ENCODE peak calls at places on chromosomes 11 and 22, in ten cellular contexts. H is lower leg skin, K is MM.1S, S is cardiac fibroblast, C is left ventricle myocardium inferior, J is AG10803, B is ovary, R is psoas muscle, L is fibroblast of lung, E is GM20000. N is an unnamed sample.

GRCh38 chr11:69205125-69205928 is 49.6 kb downstream of the SMIM38 start:
- DNase-seq in C (no peak), L (no peak), H (no peak), R (no peak), S (no peak), E (no peak), B (no peak), K (no peak), J (no peak), N (no peak)

GRCh38 chr11:93542753-93543246 is 391 bp downstream of the SMCO4 start:
- DNase-seq in R (peak; percentile 60), S (no peak), H (no peak), K (peak; percentile 42), C (peak; percentile 34), J (no peak), E (no peak), B (peak; percentile 51), L (no peak), N (no peak)

GRCh38 chr11:88384004-88384677 is 46.6 kb upstream of the CTSC start:
- DNase-seq in J (no peak), B (no peak), K (no peak), E (no peak), S (peak; percentile 34), C (no peak), L (no peak), R (no peak), H (no peak), N (no peak)

GRCh38 chr11:293293-293851 is 4.4 kb downstream of the PGGHG start:
- DNase-seq in B (no peak), L (no peak), H (no peak), J (no peak), E (no peak), K (no peak), S (no peak), C (peak; percentile 12), R (peak; percentile 30), N (no peak)

GRCh38 chr11:44651535-44652130 is 75.1 kb upstream of the TSPAN18 start:
- DNase-seq in E (no peak), R (no peak), S (no peak), C (no peak), H (no peak), K (no peak), B (no peak), J (no peak), L (no peak), N (no peak)

GRCh38 chr11:597166-597725 is 18.5 kb downstream of the IRF7 start:
- DNase-seq in K (no peak), E (no peak), B (no peak), S (no peak), R (no peak), C (no peak), L (no peak), J (no peak), H (no peak), N (no peak)

GRCh38 chr11:67691149-67691548 is 16.7 kb upstream of the ALDH3B2 start:
- DNase-seq in B (no peak), L (peak; percentile 2), H (no peak), R (no peak), K (no peak), S (peak; percentile 5), J (no peak), C (no peak), E (no peak), N (no peak)

GRCh38 chr11:125772834-125773505 is 5.7 kb downstream of the PATE2 start:
- DNase-seq in S (peak; percentile 89), C (no peak), L (peak; percentile 13), J (peak; percentile 87), H (no peak), B (no peak), E (no peak), K (no peak), R (no peak), N (peak; percentile 67)

GRCh38 chr22:44671742-44672141 is 30.3 kb upstream of the PRR5 start:
- DNase-seq in L (peak; percentile 49), E (no peak), R (peak; percentile 21), C (no peak), H (no peak), B (no peak), K (no peak), J (peak; percentile 45), S (peak; percentile 54), N (no peak)

DNA sequence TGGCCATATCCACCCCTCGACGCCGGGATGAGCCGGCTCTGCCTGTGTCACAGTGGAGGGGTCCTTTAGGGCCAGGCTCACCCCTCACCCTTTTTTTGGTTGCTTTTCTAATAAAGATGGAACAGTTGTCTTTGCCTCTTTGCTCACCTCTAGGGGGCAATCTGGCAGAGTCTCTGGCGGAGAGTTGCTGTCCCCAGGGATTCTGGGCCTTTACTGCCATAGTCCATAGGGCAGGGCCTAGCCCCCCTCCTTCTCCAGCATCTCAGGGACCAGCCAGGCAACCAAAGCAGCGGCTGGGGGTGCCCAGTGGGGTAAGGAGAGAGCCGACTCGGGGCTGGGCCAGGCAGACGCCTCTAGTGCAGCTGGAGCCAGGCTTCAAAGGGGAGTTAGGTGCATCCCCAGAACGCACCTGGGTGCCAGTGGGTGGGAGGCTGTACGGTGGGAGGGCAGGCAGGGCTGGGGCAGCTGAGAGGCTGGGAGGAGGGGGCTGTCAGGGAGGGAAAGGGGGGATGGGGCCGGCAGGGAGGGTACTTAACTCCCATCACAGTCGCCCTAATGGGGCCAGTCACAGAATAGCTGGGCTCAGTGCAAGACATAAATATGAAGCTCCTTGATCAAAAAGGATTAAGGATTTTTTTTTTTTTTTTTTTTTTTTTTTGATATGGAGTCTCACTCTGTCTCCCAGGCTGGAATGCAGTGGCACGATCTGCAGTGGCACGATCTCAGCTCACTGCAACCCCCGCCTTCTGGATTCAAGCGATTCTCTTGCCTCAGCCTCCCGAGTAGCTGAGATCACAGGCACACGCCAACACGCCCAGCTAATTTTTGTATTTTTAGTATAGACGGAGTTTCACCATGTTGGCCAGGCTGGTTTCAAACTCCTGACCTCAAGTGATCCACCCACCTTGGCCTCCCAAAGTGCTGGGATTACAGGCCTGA is 2.5 kb upstream of the SUSD2 start:
- DNase-seq in C (no peak), R (no peak), L (no peak), B (no peak), S (peak; percentile 13), J (no peak), K (no peak), H (no peak), E (no peak), N (no peak)
- TF ChIP-seq CTCF in C (peak; percentile 25), R (no peak), L (peak; percentile 40), B (no peak), S (peak; percentile 48), J (peak; percentile 37), K (peak; percentile 28), H (no peak), E (peak; percentile 24), N (peak; percentile 27)

DNA sequence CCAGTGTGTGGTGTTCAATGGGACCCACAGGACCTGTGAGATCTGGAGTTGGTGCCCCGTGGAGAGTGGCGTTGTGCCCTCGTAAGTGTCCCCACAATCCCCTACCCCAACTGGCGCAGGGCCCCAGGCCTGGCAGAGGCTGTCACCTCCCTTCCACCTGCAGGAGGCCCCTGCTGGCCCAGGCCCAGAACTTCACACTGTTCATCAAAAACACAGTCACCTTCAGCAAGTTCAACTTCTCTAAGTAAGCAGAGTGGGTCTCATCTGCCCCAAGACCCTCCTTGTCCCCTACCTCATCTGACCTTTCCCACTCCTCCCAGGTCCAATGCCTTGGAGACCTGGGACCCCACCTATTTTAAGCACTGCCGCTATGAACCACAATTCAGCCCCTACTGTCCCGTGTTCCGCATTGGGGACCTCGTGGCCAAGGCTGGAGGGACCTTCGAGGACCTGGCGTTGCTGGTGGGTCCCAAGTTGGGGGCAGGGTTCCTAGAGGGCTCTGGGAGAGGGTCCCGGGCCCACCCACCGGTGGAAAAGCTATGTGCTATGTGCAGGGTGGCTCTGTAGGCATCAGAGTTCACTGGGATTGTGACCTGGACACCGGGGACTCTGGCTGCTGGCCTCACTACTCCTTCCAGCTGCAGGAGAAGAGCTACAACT is 8.1 kb downstream of the P2RX6 start:
- DNase-seq in K (no peak), C (no peak), E (no peak), H (no peak), R (no peak), L (no peak), J (no peak), S (no peak), B (no peak), N (no peak)
- TF ChIP-seq CTCF in K (peak; percentile 12), C (no peak), E (no peak), H (no peak), R (no peak), L (no peak), J (no peak), S (no peak), B (no peak), N (no peak)

DNA sequence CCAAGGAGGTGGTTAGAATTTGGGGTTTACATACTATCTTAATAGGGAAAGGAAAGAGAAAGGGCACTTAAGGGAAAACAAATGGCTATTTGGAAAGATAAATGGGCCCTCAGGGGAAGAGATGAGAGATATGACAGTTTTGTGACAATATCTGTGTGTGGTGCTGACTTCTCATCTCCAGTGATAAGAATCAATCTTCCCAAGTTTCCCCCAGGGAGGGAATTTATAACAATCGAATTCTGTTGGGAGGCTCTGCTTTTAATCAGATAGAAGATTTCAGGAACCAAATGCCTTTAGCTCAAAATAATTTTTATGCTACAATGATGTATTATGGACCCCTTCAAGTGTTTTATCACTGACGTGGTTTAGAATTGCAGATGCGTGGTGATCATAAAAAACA is 46.3 kb upstream of the PAMR1 start:
- DNase-seq in B (no peak), S (no peak), E (no peak), C (no peak), H (no peak), R (no peak), L (no peak), J (no peak), K (no peak), N (no peak)
- TF ChIP-seq CTCF in B (no peak), S (no peak), E (no peak), C (no peak), H (no peak), R (no peak), L (no peak), J (no peak), K (no peak), N (no peak)

GRCh38 chr22:46669201-46669600 is 49.0 kb downstream of the GRAMD4 start:
- DNase-seq in E (no peak), L (no peak), J (no peak), H (no peak), S (no peak), C (no peak), R (no peak), K (no peak), B (no peak), N (no peak)
- TF ChIP-seq CTCF in E (no peak), L (no peak), J (no peak), H (no peak), S (no peak), C (no peak), R (no peak), K (no peak), B (no peak), N (no peak)

DNA sequence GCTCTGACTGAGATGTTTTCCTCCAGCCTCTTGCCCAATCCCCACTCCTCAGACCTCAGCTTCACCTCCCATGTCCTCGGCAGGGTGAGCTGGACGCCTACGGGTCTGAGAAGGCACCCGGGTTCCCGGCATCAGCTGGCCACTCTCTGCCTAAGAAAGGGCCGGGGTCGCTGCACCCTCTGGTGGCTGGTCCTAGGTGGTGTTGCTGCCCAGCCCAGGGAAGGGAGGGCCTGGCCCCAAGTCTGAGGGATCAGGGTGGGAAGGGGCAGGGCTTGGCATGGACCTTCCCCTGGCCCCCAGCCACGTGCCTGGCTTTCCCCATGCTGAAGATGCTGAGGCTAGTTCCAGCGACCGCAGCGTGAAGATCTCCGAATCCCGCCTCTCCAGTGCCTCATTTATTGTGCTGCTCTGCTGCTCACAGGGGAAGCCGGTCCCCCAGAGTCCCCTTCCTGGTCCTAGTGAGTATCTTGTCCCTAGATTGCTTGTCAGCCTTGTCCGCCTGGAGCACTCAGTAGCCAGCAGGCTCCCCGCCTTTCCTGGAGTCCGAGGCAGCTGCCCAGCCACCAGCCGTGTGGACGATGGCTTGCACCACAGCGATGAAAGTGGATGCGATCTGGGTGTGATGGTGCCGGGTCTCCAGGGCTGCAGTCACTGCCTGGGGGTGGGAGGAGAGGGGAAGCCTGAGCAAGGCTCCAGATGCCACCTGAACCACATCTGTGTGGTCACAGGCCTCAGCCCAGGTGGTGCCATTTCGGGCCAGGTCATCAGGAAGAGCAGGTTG is 2.9 kb upstream of the GGT5 start:
- DNase-seq in C (peak; percentile 89), K (peak; percentile 39), L (peak; percentile 98), H (peak; percentile 87), S (peak; percentile 100), E (peak; percentile 83), J (peak; percentile 94), R (peak; percentile 95), B (peak; percentile 97), N (peak; percentile 83)
- TF ChIP-seq CTCF in C (peak; percentile 89), K (peak; percentile 62), L (peak; percentile 84), H (no peak), S (peak; percentile 84), E (peak; percentile 48), J (peak; percentile 77), R (peak; percentile 73), B (peak; percentile 76), N (peak; percentile 96)